ENCODE peak calls at places on chromosomes 6 and 20, in eight cellular contexts. S is HCT116, H is cardiac muscle cell, D is fibroblast of the aortic adventitia, V is A549, U is prostate gland, O is ascending aorta, I is right atrium auricular region. N is an unnamed sample.
A peak's percentile ranks its signal among the peaks of the same experiment; 100 is the strongest.

GRCh38 chr6:89048286-89048923 is 32.1 kb upstream of the PNRC1 start:
- DNase-seq in S (no peak), H (peak; percentile 51), D (peak; percentile 89), V (no peak), U (no peak), O (no peak), I (peak; percentile 50), N (peak; percentile 28)

GRCh38 chr20:63625771-63626423 is 1.0 kb downstream of the GMEB2 start:
- DNase-seq in S (no peak), H (peak; percentile 32), D (peak; percentile 32), V (no peak), U (no peak), O (no peak), I (no peak), N (peak; percentile 27)

GRCh38 chr6:153959281-153959680 is 79.8 kb upstream of the OPRM1 start:
- DNase-seq in S (no peak), H (peak; percentile 3), D (no peak), V (no peak), U (no peak), O (no peak), I (no peak), N (peak; percentile 26)

GRCh38 chr6:42433409-42433808 is 18.3 kb downstream of the TRERF1 start:
- DNase-seq in S (no peak), H (no peak), D (no peak), V (no peak), U (no peak), O (no peak), I (no peak), N (no peak)

GRCh38 chr6:111230351-111231077 is 143.2 kb downstream of the SLC16A10 start:
- DNase-seq in S (no peak), H (peak; percentile 81), D (peak; percentile 94), V (no peak), U (no peak), O (no peak), I (no peak), N (peak; percentile 83)

GRCh38 chr20:64065973-64066341 is 3.0 kb downstream of the TCEA2 start:
- DNase-seq in S (peak; percentile 62), H (peak; percentile 78), D (peak; percentile 59), V (no peak), U (no peak), O (no peak), I (no peak), N (peak; percentile 83)

GRCh38 chr6:114108119-114109002 is 137.4 kb upstream of the HDAC2 start:
- DNase-seq in S (peak; percentile 64), H (peak; percentile 76), D (peak; percentile 78), V (peak; percentile 25), U (peak; percentile 54), O (no peak), I (peak; percentile 66), N (peak; percentile 65)

GRCh38 chr20:20024942-20025341 is 7.8 kb downstream of the NAA20 start:
- DNase-seq in S (no peak), H (no peak), D (peak; percentile 26), V (no peak), U (no peak), O (no peak), I (no peak), N (no peak)

GRCh38 chr6:55841341-55841740 is 34.0 kb downstream of the BMP5 start:
- DNase-seq in S (no peak), H (no peak), D (no peak), V (no peak), U (no peak), O (no peak), I (no peak), N (no peak)

GRCh38 chr6:2764610-2765165 is 505 bp upstream of the WRNIP1 start:
- DNase-seq in S (no peak), H (peak; percentile 82), D (peak; percentile 69), V (peak; percentile 47), U (peak; percentile 38), O (no peak), I (no peak), N (peak; percentile 69)

GRCh38 chr6:125585470-125585869 is 164.0 kb upstream of the HEY2 start:
- DNase-seq in S (no peak), H (no peak), D (no peak), V (no peak), U (no peak), O (no peak), I (no peak), N (no peak)

GRCh38 chr6:6270948-6271347 is 49.5 kb downstream of the F13A1 start:
- DNase-seq in S (no peak), H (no peak), D (no peak), V (no peak), U (no peak), O (no peak), I (no peak), N (no peak)

GRCh38 chr20:50195524-50196120 is 5.0 kb downstream of the CEBPB start:
- DNase-seq in S (no peak), H (no peak), D (no peak), V (no peak), U (no peak), O (no peak), I (no peak), N (no peak)

GRCh38 chr6:150733726-150734125 is 131.8 kb upstream of the MTHFD1L start:
- DNase-seq in S (no peak), H (no peak), D (no peak), V (no peak), U (no peak), O (no peak), I (no peak), N (no peak)

GRCh38 chr6:136077834-136078576 is 172.1 kb downstream of the MTFR2 start:
- DNase-seq in S (no peak), H (peak; percentile 95), D (peak; percentile 100), V (no peak), U (no peak), O (no peak), I (no peak), N (peak; percentile 100)

GRCh38 chr20:9955646-9956045 is 79.1 kb upstream of the ANKEF1 start:
- DNase-seq in S (no peak), H (no peak), D (peak; percentile 1), V (no peak), U (no peak), O (no peak), I (no peak), N (peak; percentile 35)

GRCh38 chr20:46712056-46712636 is 2.7 kb downstream of the SLC2A10 start:
- DNase-seq in S (no peak), H (no peak), D (no peak), V (no peak), U (no peak), O (no peak), I (no peak), N (no peak)

GRCh38 chr6:90894285-90895144 is 307.6 kb upstream of the MAP3K7 start:
- DNase-seq in S (no peak), H (no peak), D (no peak), V (no peak), U (no peak), O (no peak), I (no peak), N (no peak)

GRCh38 chr20:45294003-45294368 is 12.7 kb upstream of the RBPJL start:
- DNase-seq in S (no peak), H (no peak), D (no peak), V (no peak), U (no peak), O (no peak), I (no peak), N (no peak)
- H3K4me3 ChIP-seq in S (no peak overlapping the region), H (no peak overlapping the region), D (peak overlapping the region; percentile 66), V (no peak overlapping the region), U (peak overlapping the region; percentile 33), O (peak overlapping the region; percentile 70), I (peak overlapping the region; percentile 60), N (no peak overlapping the region)

DNA sequence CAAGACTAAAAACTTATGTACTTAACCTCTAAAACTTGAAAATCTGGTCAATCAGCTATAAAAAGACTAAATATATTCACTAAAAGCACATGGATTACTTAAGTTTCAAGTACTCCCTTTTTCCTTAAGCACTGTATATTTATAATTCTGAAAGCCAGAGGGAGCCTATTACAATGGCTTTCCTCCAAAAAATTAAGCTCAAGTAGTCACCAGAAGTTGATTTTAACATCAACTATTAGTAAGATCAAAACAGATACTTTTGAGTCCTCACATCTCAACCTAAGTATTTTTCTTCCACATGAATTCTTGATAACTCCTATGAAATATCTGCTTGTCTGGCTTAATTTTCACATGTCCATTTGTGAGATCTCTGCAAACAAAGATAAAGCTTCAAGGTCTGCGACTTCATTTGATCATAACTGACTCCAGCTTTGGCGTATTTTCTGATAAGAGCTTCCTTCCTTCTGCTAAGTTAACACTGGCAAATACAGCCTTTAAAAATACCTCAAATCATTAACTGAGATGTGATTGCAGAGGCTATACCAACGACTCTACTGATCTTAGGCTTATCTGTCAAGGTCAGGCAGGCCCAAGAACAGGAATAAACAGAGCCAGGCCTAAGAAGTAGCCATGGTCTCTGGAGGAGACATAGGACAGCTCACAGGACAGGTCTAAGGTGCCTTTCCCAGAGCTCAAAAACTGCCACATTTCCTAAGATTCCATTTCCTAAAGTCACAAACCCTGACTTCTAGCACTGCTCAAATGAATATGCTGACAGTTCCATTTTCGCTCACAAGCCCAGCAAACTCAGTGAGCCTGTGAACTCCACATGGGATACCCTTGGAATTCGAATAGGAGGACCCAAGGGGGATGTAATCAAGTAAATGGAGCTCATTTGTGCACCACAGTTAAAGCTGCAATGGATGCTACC is 10.0 kb downstream of the SNX5 start:
- DNase-seq in S (no peak), H (peak; percentile 40), D (no peak), V (no peak), U (no peak), O (no peak), I (no peak), N (peak; percentile 45)
- TF ChIP-seq CTCF in S (no peak), H (peak; percentile 16), D (peak; percentile 32), V (no peak), U (no peak), O (peak; percentile 35), I (peak; percentile 47), N (peak; percentile 28)

DNA sequence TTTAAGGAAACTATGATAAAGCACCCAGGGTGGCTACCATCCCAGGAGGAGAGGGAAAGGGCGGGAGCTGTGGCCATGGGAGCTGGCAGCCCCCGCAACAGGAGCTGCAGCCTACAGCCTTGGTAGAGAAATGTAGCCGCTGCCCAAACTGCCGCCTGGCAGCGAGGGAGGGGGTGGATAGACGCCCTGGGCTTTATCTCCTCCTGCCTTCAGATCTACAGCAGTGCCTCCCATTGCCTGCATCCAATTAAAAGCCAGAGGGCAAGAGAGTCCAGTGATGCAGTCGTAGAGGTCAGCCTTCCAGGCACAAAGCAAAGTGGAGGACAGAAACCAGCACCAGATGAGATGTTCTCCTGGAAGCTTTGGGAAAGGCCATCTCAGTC is 35.0 kb upstream of the ZFAND3 start:
- DNase-seq in S (no peak), H (no peak), D (no peak), V (no peak), U (no peak), O (no peak), I (no peak), N (peak; percentile 24)
- H3K4me3 ChIP-seq in S (no peak overlapping the region), H (no peak overlapping the region), D (no peak overlapping the region), V (no peak overlapping the region), U (peak overlapping the region; percentile 40), O (peak overlapping the region; percentile 70), I (peak overlapping the region; percentile 54), N (peak overlapping the region; percentile 45)

GRCh38 chr20:49133571-49133970 is 54.6 kb downstream of the STAU1 start:
- DNase-seq in S (no peak), H (no peak), D (no peak), V (no peak), U (no peak), O (no peak), I (no peak), N (no peak)

GRCh38 chr20:49136817-49137571 is 51.1 kb downstream of the STAU1 start:
- DNase-seq in S (no peak), H (no peak), D (no peak), V (no peak), U (no peak), O (no peak), I (no peak), N (no peak)

GRCh38 chr20:49138431-49138830 is 49.7 kb downstream of the STAU1 start:
- DNase-seq in S (no peak), H (no peak), D (no peak), V (no peak), U (no peak), O (no peak), I (no peak), N (no peak)

GRCh38 chr20:49132995-49133451 is 55.1 kb downstream of the STAU1 start:
- DNase-seq in S (peak; percentile 47), H (peak; percentile 86), D (peak; percentile 90), V (peak; percentile 57), U (peak; percentile 61), O (no peak), I (no peak), N (peak; percentile 79)
- TF ChIP-seq CTCF in S (peak; percentile 41), H (peak; percentile 50), D (peak; percentile 42), V (peak; percentile 81), U (peak; percentile 41), O (peak; percentile 68), I (peak; percentile 67), N (peak; percentile 49)